ENCODE peak calls at places on chromosome 17, in nine cellular contexts. L is AG09309; E is stimulated activated CD8-positive, alpha-beta memory T cell treated with anti-CD3 and anti-CD28 coated beads, Interleukin-15, amount 100 ng/mL, for 24 hours; G is HuH-7.5; R is amygdala; J is NCI-H2081; Y is stimulated activated CD4-positive, alpha-beta T cell treated with anti-CD3 and anti-CD28 coated beads, Interleukin-4, amount 100 ng/mL, for 1 hour; T is mucosa of descending colon; Z is cardiac fibroblast. Q is an unnamed sample.

GRCh38 chr17:48240562-48241130 is 133.1 kb downstream of the SNX11 start:
- DNase-seq in L (no peak), E (no peak), G (no peak), R (no peak), J (no peak), Y (no peak), T (no peak), Z (peak), Q (no peak)

GRCh38 chr17:82397449-82398335 is 20.5 kb upstream of the HEXD start:
- DNase-seq in L (no peak), E (no peak), G (no peak), R (no peak), J (no peak), Y (no peak), T (peak), Z (no peak), Q (no peak)

GRCh38 chr17:73482251-73482661 is 162.0 kb downstream of the SDK2 start:
- DNase-seq in L (no peak), E (no peak), G (no peak), R (no peak), J (no peak), Y (no peak), T (no peak), Z (no peak), Q (no peak)

GRCh38 chr17:47862621-47863440 is 11.9 kb upstream of the SP6 start:
- DNase-seq in L (no peak), E (no peak), G (no peak), R (no peak), J (peak), Y (no peak), T (no peak), Z (peak), Q (no peak)

GRCh38 chr17:7673239-7673638 is 14.1 kb downstream of the TP53 start:
- DNase-seq in L (no peak), E (no peak), G (no peak), R (no peak), J (no peak), Y (peak), T (no peak), Z (no peak), Q (no peak)

GRCh38 chr17:15463363-15463762 is 4.1 kb downstream of the CDRT4 start:
- DNase-seq in L (peak), E (no peak), G (no peak), R (peak), J (no peak), Y (no peak), T (no peak), Z (peak), Q (no peak)

GRCh38 chr17:31787857-31788570 is 71.0 kb downstream of the COPRS start:
- DNase-seq in L (peak), E (no peak), G (no peak), R (no peak), J (no peak), Y (no peak), T (no peak), Z (peak), Q (peak)

GRCh38 chr17:5817475-5818395 is 233.4 kb upstream of the NLRP1 start:
- DNase-seq in L (no peak), E (no peak), G (no peak), R (no peak), J (no peak), Y (no peak), T (no peak), Z (no peak), Q (no peak)

GRCh38 chr17:37659887-37660286 is 16.6 kb upstream of the DDX52 start:
- DNase-seq in L (no peak), E (no peak), G (no peak), R (no peak), J (no peak), Y (no peak), T (no peak), Z (no peak), Q (no peak)

GRCh38 chr17:79020631-79021301 is 3.2 kb upstream of the C1QTNF1 start:
- DNase-seq in L (no peak), E (no peak), G (no peak), R (no peak), J (no peak), Y (no peak), T (no peak), Z (peak), Q (no peak)

GRCh38 chr17:82959242-82959930 is 119.6 kb upstream of the ZNF750 start:
- DNase-seq in L (no peak), E (no peak), G (no peak), R (no peak), J (no peak), Y (no peak), T (peak), Z (no peak), Q (no peak)

GRCh38 chr17:79218175-79218824 is 143.7 kb downstream of the ENGASE start:
- DNase-seq in L (no peak), E (no peak), G (no peak), R (no peak), J (no peak), Y (no peak), T (peak), Z (no peak), Q (no peak)

GRCh38 chr17:26765860-26766709 is 527.8 kb upstream of the WSB1 start:
- DNase-seq in L (no peak), E (no peak), G (no peak), R (no peak), J (no peak), Y (no peak), T (peak), Z (no peak), Q (no peak)

GRCh38 chr17:7138800-7139381 is 24.3 kb upstream of the ASGR2 start:
- DNase-seq in L (no peak), E (no peak), G (no peak), R (no peak), J (no peak), Y (no peak), T (no peak), Z (no peak), Q (no peak)

GRCh38 chr17:71460943-71461342 is 659.9 kb upstream of the SOX9 start:
- DNase-seq in L (no peak), E (no peak), G (no peak), R (peak), J (peak), Y (no peak), T (no peak), Z (peak), Q (no peak)

GRCh38 chr17:78269893-78270490 is 38.6 kb downstream of the TMEM235 start:
- DNase-seq in L (no peak), E (no peak), G (no peak), R (no peak), J (no peak), Y (no peak), T (no peak), Z (no peak), Q (no peak)

GRCh38 chr17:14886200-14886739 is 378.9 kb downstream of the PMP22 start:
- DNase-seq in L (no peak), E (no peak), G (no peak), R (no peak), J (no peak), Y (no peak), T (no peak), Z (peak), Q (no peak)

GRCh38 chr17:50872710-50873424 is 6.7 kb upstream of the TOB1 start:
- DNase-seq in L (no peak), E (no peak), G (no peak), R (no peak), J (no peak), Y (peak), T (no peak), Z (peak), Q (no peak)

GRCh38 chr17:81285179-81285878 is 9.8 kb downstream of the SLC38A10 start:
- DNase-seq in L (no peak), E (peak), G (no peak), R (peak), J (no peak), Y (peak), T (peak), Z (peak), Q (no peak)

GRCh38 chr17:47999612-48000011 is 28.7 kb downstream of the CDK5RAP3 start:
- DNase-seq in L (peak), E (no peak), G (no peak), R (no peak), J (no peak), Y (no peak), T (no peak), Z (no peak), Q (no peak)

GRCh38 chr17:74856113-74856512 is 3.6 kb downstream of the GRIN2C start:
- DNase-seq in L (no peak), E (no peak), G (no peak), R (no peak), J (no peak), Y (no peak), T (no peak), Z (no peak), Q (no peak)

GRCh38 chr17:79706931-79707382 is 23.8 kb upstream of the ENPP7 start:
- DNase-seq in L (no peak), E (no peak), G (no peak), R (no peak), J (no peak), Y (no peak), T (no peak), Z (peak), Q (no peak)

GRCh38 chr17:81513669-81514484 is 1.3 kb upstream of the ACTG1 start:
- DNase-seq in L (no peak), E (no peak), G (no peak), R (peak), J (peak), Y (peak), T (peak), Z (peak), Q (no peak)

GRCh38 chr17:74987909-74988711 is 678 bp downstream of the CDR2L start:
- DNase-seq in L (no peak), E (no peak), G (peak), R (peak), J (peak), Y (peak), T (peak), Z (peak), Q (peak)

GRCh38 chr17:52181842-52182241 is 23.3 kb upstream of the CA10 start:
- DNase-seq in L (no peak), E (no peak), G (no peak), R (no peak), J (peak), Y (no peak), T (no peak), Z (no peak), Q (no peak)

GRCh38 chr17:80992948-80993624 is 1.4 kb downstream of the CHMP6 start:
- DNase-seq in L (no peak), E (no peak), G (peak), R (no peak), J (no peak), Y (no peak), T (peak), Z (no peak), Q (no peak)

GRCh38 chr17:37849617-37849972 is 74.6 kb upstream of the TBC1D3K start:
- DNase-seq in L (no peak), E (no peak), G (no peak), R (no peak), J (no peak), Y (no peak), T (no peak), Z (no peak), Q (no peak)

GRCh38 chr17:70808596-70808995 is 639.3 kb downstream of the KCNJ2 start:
- DNase-seq in L (no peak), E (no peak), G (peak), R (no peak), J (peak), Y (no peak), T (no peak), Z (no peak), Q (no peak)

GRCh38 chr17:46742539-46743270 is 75.8 kb downstream of the WNT3 start:
- DNase-seq in L (peak), E (no peak), G (no peak), R (no peak), J (no peak), Y (no peak), T (no peak), Z (peak), Q (no peak)

GRCh38 chr17:63418540-63418939 is 27.6 kb downstream of the CYB561 start:
- DNase-seq in L (no peak), E (no peak), G (no peak), R (no peak), J (no peak), Y (no peak), T (no peak), Z (no peak), Q (no peak)

GRCh38 chr17:77329741-77330531 is 189.2 kb downstream of the SEC14L1 start:
- DNase-seq in L (no peak), E (no peak), G (no peak), R (no peak), J (no peak), Y (no peak), T (peak), Z (no peak), Q (no peak)

GRCh38 chr17:72657467-72658317 is 434.8 kb downstream of the SLC39A11 start:
- DNase-seq in L (no peak), E (no peak), G (no peak), R (no peak), J (no peak), Y (no peak), T (no peak), Z (peak), Q (no peak)

GRCh38 chr17:49013311-49014205 is 16.4 kb downstream of the IGF2BP1 start:
- DNase-seq in L (no peak), E (no peak), G (no peak), R (no peak), J (no peak), Y (no peak), T (no peak), Z (peak), Q (no peak)

GRCh38 chr17:64765191-64765889 is 103.2 kb upstream of the SMURF2 start:
- DNase-seq in L (no peak), E (no peak), G (no peak), R (no peak), J (no peak), Y (no peak), T (no peak), Z (no peak), Q (no peak)

GRCh38 chr17:59505610-59506276 is 59.7 kb upstream of the DHX40 start:
- DNase-seq in L (no peak), E (no peak), G (peak), R (no peak), J (no peak), Y (no peak), T (no peak), Z (no peak), Q (no peak)

Q was measured in anterior cingulate cortex.